ENCODE peak calls at places on chromosomes 6 and 20, in five cellular contexts. One of them, this sample, is unnamed.

GRCh38 chr20:2387180-2387577 is 6.5 kb downstream of the TGM6 start:
- DNase-seq in T-helper 17 cell: no peak
- DNase-seq in HTR-8/SVneo: peak; percentile 37
- DNase-seq in D341Med: peak; percentile 61
- DNase-seq in AG09319: no peak
- DNase-seq in this sample: no peak

GRCh38 chr6:158909938-158910337 is 90.1 kb downstream of the RSPH3 start:
- DNase-seq in HTR-8/SVneo: no peak
- DNase-seq in AG09319: no peak
- DNase-seq in T-helper 17 cell: no peak
- DNase-seq in D341Med: no peak
- DNase-seq in this sample: no peak

GRCh38 chr6:14060971-14061370 is 56.6 kb upstream of the CD83 start:
- DNase-seq in AG09319: no peak
- DNase-seq in T-helper 17 cell: no peak
- DNase-seq in HTR-8/SVneo: no peak
- DNase-seq in D341Med: no peak
- DNase-seq in this sample: no peak

GRCh38 chr20:44780226-44780625 is 30.1 kb downstream of the RIMS4 start:
- DNase-seq in AG09319: peak; percentile 8
- DNase-seq in D341Med: no peak
- DNase-seq in T-helper 17 cell: no peak
- DNase-seq in HTR-8/SVneo: peak; percentile 83
- DNase-seq in this sample: peak; percentile 22

GRCh38 chr6:85892346-85892745 is 249.7 kb upstream of the SYNCRIP start:
- DNase-seq in HTR-8/SVneo: no peak
- DNase-seq in AG09319: no peak
- DNase-seq in T-helper 17 cell: no peak
- DNase-seq in D341Med: no peak
- DNase-seq in this sample: no peak

GRCh38 chr6:168053086-168053956 is 25.7 kb downstream of the FRMD1 start:
- DNase-seq in HTR-8/SVneo: no peak
- DNase-seq in T-helper 17 cell: no peak
- DNase-seq in D341Med: no peak
- DNase-seq in AG09319: no peak
- DNase-seq in this sample: no peak

GRCh38 chr20:45905505-45906079 is 6.4 kb downstream of the PLTP start:
- DNase-seq in AG09319: no peak
- DNase-seq in T-helper 17 cell: no peak
- DNase-seq in D341Med: no peak
- DNase-seq in HTR-8/SVneo: no peak
- DNase-seq in this sample: peak; percentile 65

GRCh38 chr6:132713355-132714134 is at the start of gene VNN1:
- DNase-seq in HTR-8/SVneo: no peak
- DNase-seq in D341Med: no peak
- DNase-seq in T-helper 17 cell: no peak
- DNase-seq in AG09319: no peak
- DNase-seq in this sample: no peak

GRCh38 chr6:113697642-113698410 is 159.3 kb upstream of the MARCKS start:
- DNase-seq in T-helper 17 cell: no peak
- DNase-seq in HTR-8/SVneo: peak; percentile 52
- DNase-seq in AG09319: peak; percentile 79
- DNase-seq in D341Med: no peak
- DNase-seq in this sample: peak; percentile 72

GRCh38 chr6:64489760-64490159 is 854.2 kb downstream of the PHF3 start:
- DNase-seq in D341Med: no peak
- DNase-seq in HTR-8/SVneo: no peak
- DNase-seq in AG09319: no peak
- DNase-seq in T-helper 17 cell: no peak
- DNase-seq in this sample: no peak

GRCh38 chr20:1215386-1216170 is 10.3 kb upstream of the RAD21L1 start:
- DNase-seq in D341Med: no peak
- DNase-seq in HTR-8/SVneo: no peak
- DNase-seq in AG09319: no peak
- DNase-seq in T-helper 17 cell: no peak
- DNase-seq in this sample: no peak

GRCh38 chr20:63191400-63191799 is 24.5 kb downstream of the YTHDF1 start:
- DNase-seq in T-helper 17 cell: no peak
- DNase-seq in AG09319: no peak
- DNase-seq in HTR-8/SVneo: no peak
- DNase-seq in D341Med: no peak
- DNase-seq in this sample: no peak

GRCh38 chr20:57167971-57168693 is 98.3 kb downstream of the BMP7 start:
- DNase-seq in AG09319: no peak
- DNase-seq in HTR-8/SVneo: peak; percentile 46
- DNase-seq in T-helper 17 cell: no peak
- DNase-seq in D341Med: no peak
- DNase-seq in this sample: peak; percentile 10

GRCh38 chr6:17220040-17220439 is 61.1 kb upstream of the RBM24 start:
- DNase-seq in T-helper 17 cell: no peak
- DNase-seq in AG09319: no peak
- DNase-seq in D341Med: no peak
- DNase-seq in HTR-8/SVneo: no peak
- DNase-seq in this sample: no peak

GRCh38 chr6:125812394-125813231 is 21.9 kb downstream of the NCOA7 start:
- DNase-seq in HTR-8/SVneo: peak; percentile 51
- DNase-seq in D341Med: no peak
- DNase-seq in T-helper 17 cell: no peak
- DNase-seq in AG09319: peak; percentile 88
- DNase-seq in this sample: peak; percentile 79

GRCh38 chr6:120214097-120214496 is 864.5 kb upstream of the MAN1A1 start:
- DNase-seq in T-helper 17 cell: no peak
- DNase-seq in AG09319: no peak
- DNase-seq in HTR-8/SVneo: no peak
- DNase-seq in D341Med: no peak
- DNase-seq in this sample: no peak

GRCh38 chr6:167244991-167245390 is 46.1 kb upstream of the UNC93A start:
- DNase-seq in HTR-8/SVneo: no peak
- DNase-seq in AG09319: no peak
- DNase-seq in D341Med: no peak
- DNase-seq in T-helper 17 cell: no peak
- DNase-seq in this sample: no peak

GRCh38 chr6:88368071-88368787 is 202.1 kb upstream of the CNR1 start:
- DNase-seq in T-helper 17 cell: no peak
- DNase-seq in HTR-8/SVneo: peak; percentile 5
- DNase-seq in D341Med: no peak
- DNase-seq in AG09319: no peak
- DNase-seq in this sample: peak; percentile 61

GRCh38 chr20:40938020-40938419 is 90.6 kb upstream of the TOP1 start:
- DNase-seq in HTR-8/SVneo: no peak
- DNase-seq in T-helper 17 cell: no peak
- DNase-seq in D341Med: no peak
- DNase-seq in AG09319: no peak
- DNase-seq in this sample: no peak

GRCh38 chr6:109336221-109336955 is 45.9 kb downstream of the CD164 start:
- DNase-seq in D341Med: no peak
- DNase-seq in HTR-8/SVneo: no peak
- DNase-seq in AG09319: no peak
- DNase-seq in T-helper 17 cell: no peak
- DNase-seq in this sample: no peak

GRCh38 chr20:10433014-10433622 is 904 bp downstream of the MKKS start:
- DNase-seq in T-helper 17 cell: no peak
- DNase-seq in D341Med: no peak
- DNase-seq in HTR-8/SVneo: no peak
- DNase-seq in AG09319: no peak
- DNase-seq in this sample: no peak

GRCh38 chr6:48037946-48038345 is 73.1 kb downstream of the PTCHD4 start:
- DNase-seq in D341Med: no peak
- DNase-seq in T-helper 17 cell: no peak
- DNase-seq in AG09319: no peak
- DNase-seq in HTR-8/SVneo: no peak
- DNase-seq in this sample: no peak

GRCh38 chr6:39430968-39431523 is 108.5 kb upstream of the KCNK16 start:
- DNase-seq in D341Med: no peak
- DNase-seq in AG09319: no peak
- DNase-seq in HTR-8/SVneo: no peak
- DNase-seq in T-helper 17 cell: no peak
- DNase-seq in this sample: no peak

GRCh38 chr20:2872304-2873009 is 824 bp upstream of the PTPRA start:
- DNase-seq in T-helper 17 cell: peak; percentile 64
- DNase-seq in HTR-8/SVneo: peak; percentile 41
- DNase-seq in AG09319: no peak
- DNase-seq in D341Med: peak; percentile 79
- DNase-seq in this sample: no peak

GRCh38 chr20:19249515-19249914 is 37.1 kb downstream of the SLC24A3 start:
- DNase-seq in T-helper 17 cell: no peak
- DNase-seq in D341Med: no peak
- DNase-seq in HTR-8/SVneo: no peak
- DNase-seq in AG09319: no peak
- DNase-seq in this sample: no peak

This sample was measured in GM04504.